ENCODE peak calls at places on chromosomes 12 and 14, in seven cellular contexts. One of them, this sample, is unnamed.

GRCh38 chr12:39122562-39123204 is 217.3 kb upstream of the CPNE8 start:
- DNase-seq in GM23248: no peak
- DNase-seq in endothelial cell of umbilical vein: no peak
- DNase-seq in astrocyte: no peak
- DNase-seq in endodermal cell: peak
- DNase-seq in mammary epithelial cell: peak
- DNase-seq in neuronal stem cell: no peak
- DNase-seq in this sample: no peak

GRCh38 chr12:119283315-119283714 is 51.2 kb upstream of the CCDC60 start:
- DNase-seq in GM23248: no peak
- DNase-seq in endothelial cell of umbilical vein: no peak
- DNase-seq in astrocyte: no peak
- DNase-seq in endodermal cell: peak
- DNase-seq in mammary epithelial cell: no peak
- DNase-seq in neuronal stem cell: peak
- DNase-seq in this sample: no peak

GRCh38 chr14:91753501-91754128 is 21.7 kb upstream of the CATSPERB start:
- DNase-seq in GM23248: peak
- DNase-seq in endothelial cell of umbilical vein: no peak
- DNase-seq in astrocyte: no peak
- DNase-seq in endodermal cell: no peak
- DNase-seq in mammary epithelial cell: peak
- DNase-seq in neuronal stem cell: no peak
- DNase-seq in this sample: no peak

GRCh38 chr12:30417697-30418231 is 277.9 kb downstream of the IPO8 start:
- DNase-seq in GM23248: peak
- DNase-seq in endothelial cell of umbilical vein: peak
- DNase-seq in astrocyte: peak
- DNase-seq in endodermal cell: no peak
- DNase-seq in mammary epithelial cell: peak
- DNase-seq in neuronal stem cell: no peak
- DNase-seq in this sample: no peak

GRCh38 chr14:36996133-36996856 is 176.1 kb downstream of the SLC25A21 start:
- DNase-seq in GM23248: peak
- DNase-seq in endothelial cell of umbilical vein: peak
- DNase-seq in astrocyte: peak
- DNase-seq in endodermal cell: no peak
- DNase-seq in mammary epithelial cell: peak
- DNase-seq in neuronal stem cell: no peak
- DNase-seq in this sample: no peak

GRCh38 chr12:79415754-79416435 is 274.9 kb downstream of the PAWR start:
- DNase-seq in GM23248: peak
- DNase-seq in endothelial cell of umbilical vein: no peak
- DNase-seq in astrocyte: peak
- DNase-seq in endodermal cell: no peak
- DNase-seq in mammary epithelial cell: peak
- DNase-seq in neuronal stem cell: no peak
- DNase-seq in this sample: no peak

GRCh38 chr12:132270969-132271754 is 58.2 kb downstream of the GALNT9 start:
- DNase-seq in GM23248: no peak
- DNase-seq in endothelial cell of umbilical vein: no peak
- DNase-seq in astrocyte: no peak
- DNase-seq in endodermal cell: no peak
- DNase-seq in mammary epithelial cell: no peak
- DNase-seq in neuronal stem cell: no peak
- DNase-seq in this sample: no peak

GRCh38 chr12:121129705-121130147 is 3.0 kb upstream of the P2RX7 start:
- DNase-seq in GM23248: no peak
- DNase-seq in endothelial cell of umbilical vein: no peak
- DNase-seq in astrocyte: no peak
- DNase-seq in endodermal cell: no peak
- DNase-seq in mammary epithelial cell: no peak
- DNase-seq in neuronal stem cell: no peak
- DNase-seq in this sample: no peak

GRCh38 chr12:50105913-50106450 is 2.2 kb downstream of the GPD1 start:
- DNase-seq in GM23248: no peak
- DNase-seq in endothelial cell of umbilical vein: no peak
- DNase-seq in astrocyte: no peak
- DNase-seq in endodermal cell: no peak
- DNase-seq in mammary epithelial cell: no peak
- DNase-seq in neuronal stem cell: no peak
- DNase-seq in this sample: no peak

GRCh38 chr14:75459099-75459741 is 31.4 kb downstream of the JDP2 start:
- DNase-seq in GM23248: no peak
- DNase-seq in endothelial cell of umbilical vein: no peak
- DNase-seq in astrocyte: no peak
- DNase-seq in endodermal cell: peak
- DNase-seq in mammary epithelial cell: no peak
- DNase-seq in neuronal stem cell: no peak
- DNase-seq in this sample: no peak

GRCh38 chr14:89349196-89350008 is 67.6 kb downstream of the FOXN3 start:
- DNase-seq in GM23248: no peak
- DNase-seq in endothelial cell of umbilical vein: no peak
- DNase-seq in astrocyte: peak
- DNase-seq in endodermal cell: peak
- DNase-seq in mammary epithelial cell: no peak
- DNase-seq in neuronal stem cell: peak
- DNase-seq in this sample: no peak

GRCh38 chr14:101775756-101776292 is 14.3 kb downstream of the PPP2R5C start:
- DNase-seq in GM23248: no peak
- DNase-seq in endothelial cell of umbilical vein: no peak
- DNase-seq in astrocyte: no peak
- DNase-seq in endodermal cell: no peak
- DNase-seq in mammary epithelial cell: no peak
- DNase-seq in neuronal stem cell: no peak
- DNase-seq in this sample: peak

GRCh38 chr14:76767681-76768055 is 6.4 kb downstream of the VASH1 start:
- DNase-seq in GM23248: no peak
- DNase-seq in endothelial cell of umbilical vein: no peak
- DNase-seq in astrocyte: no peak
- DNase-seq in endodermal cell: no peak
- DNase-seq in mammary epithelial cell: no peak
- DNase-seq in neuronal stem cell: no peak
- DNase-seq in this sample: no peak

GRCh38 chr14:103103461-103104388 is 9.2 kb downstream of the EXOC3L4 start:
- DNase-seq in GM23248: peak
- DNase-seq in endothelial cell of umbilical vein: no peak
- DNase-seq in astrocyte: no peak
- DNase-seq in endodermal cell: peak
- DNase-seq in mammary epithelial cell: peak
- DNase-seq in neuronal stem cell: no peak
- DNase-seq in this sample: no peak

GRCh38 chr12:58976146-58976545 is 55.8 kb upstream of the LRIG3 start:
- DNase-seq in GM23248: no peak
- DNase-seq in endothelial cell of umbilical vein: no peak
- DNase-seq in astrocyte: no peak
- DNase-seq in endodermal cell: no peak
- DNase-seq in mammary epithelial cell: no peak
- DNase-seq in neuronal stem cell: no peak
- DNase-seq in this sample: no peak

GRCh38 chr12:124847675-124848074 is 16.0 kb downstream of the SCARB1 start:
- DNase-seq in GM23248: peak
- DNase-seq in endothelial cell of umbilical vein: no peak
- DNase-seq in astrocyte: peak
- DNase-seq in endodermal cell: no peak
- DNase-seq in mammary epithelial cell: peak
- DNase-seq in neuronal stem cell: no peak
- DNase-seq in this sample: no peak

GRCh38 chr12:45611061-45611460 is 118.4 kb upstream of the ARID2 start:
- DNase-seq in GM23248: peak
- DNase-seq in endothelial cell of umbilical vein: no peak
- DNase-seq in astrocyte: no peak
- DNase-seq in endodermal cell: no peak
- DNase-seq in mammary epithelial cell: no peak
- DNase-seq in neuronal stem cell: no peak
- DNase-seq in this sample: no peak

GRCh38 chr12:127728285-127728684 is 538.7 kb upstream of the TMEM132C start:
- DNase-seq in GM23248: peak
- DNase-seq in endothelial cell of umbilical vein: no peak
- DNase-seq in astrocyte: peak
- DNase-seq in endodermal cell: no peak
- DNase-seq in mammary epithelial cell: no peak
- DNase-seq in neuronal stem cell: no peak
- DNase-seq in this sample: no peak

GRCh38 chr12:27780612-27781408 is 774 bp upstream of the MANSC4 start:
- DNase-seq in GM23248: peak
- DNase-seq in endothelial cell of umbilical vein: peak
- DNase-seq in astrocyte: peak
- DNase-seq in endodermal cell: peak
- DNase-seq in mammary epithelial cell: peak
- DNase-seq in neuronal stem cell: peak
- DNase-seq in this sample: peak

GRCh38 chr12:121795029-121795977 is 1.8 kb upstream of the RHOF start:
- DNase-seq in GM23248: peak
- DNase-seq in endothelial cell of umbilical vein: peak
- DNase-seq in astrocyte: no peak
- DNase-seq in endodermal cell: peak
- DNase-seq in mammary epithelial cell: peak
- DNase-seq in neuronal stem cell: peak
- DNase-seq in this sample: peak

GRCh38 chr14:100525615-100526014 is 61.6 kb downstream of the BEGAIN start:
- DNase-seq in GM23248: no peak
- DNase-seq in endothelial cell of umbilical vein: no peak
- DNase-seq in astrocyte: no peak
- DNase-seq in endodermal cell: no peak
- DNase-seq in mammary epithelial cell: no peak
- DNase-seq in neuronal stem cell: no peak
- DNase-seq in this sample: no peak

GRCh38 chr12:112409064-112409905 is at the start of gene RPL6:
- DNase-seq in GM23248: peak
- DNase-seq in endothelial cell of umbilical vein: peak
- DNase-seq in astrocyte: peak
- DNase-seq in endodermal cell: peak
- DNase-seq in mammary epithelial cell: peak
- DNase-seq in neuronal stem cell: peak
- DNase-seq in this sample: peak
- H3K9ac ChIP-seq in GM23248: peak
- H3K9ac ChIP-seq in endothelial cell of umbilical vein: peak
- H3K9ac ChIP-seq in astrocyte: peak
- H3K9ac ChIP-seq in endodermal cell: peak
- H3K9ac ChIP-seq in mammary epithelial cell: peak
- H3K9ac ChIP-seq in neuronal stem cell: peak
- H3K9ac ChIP-seq in this sample: peak

DNA sequence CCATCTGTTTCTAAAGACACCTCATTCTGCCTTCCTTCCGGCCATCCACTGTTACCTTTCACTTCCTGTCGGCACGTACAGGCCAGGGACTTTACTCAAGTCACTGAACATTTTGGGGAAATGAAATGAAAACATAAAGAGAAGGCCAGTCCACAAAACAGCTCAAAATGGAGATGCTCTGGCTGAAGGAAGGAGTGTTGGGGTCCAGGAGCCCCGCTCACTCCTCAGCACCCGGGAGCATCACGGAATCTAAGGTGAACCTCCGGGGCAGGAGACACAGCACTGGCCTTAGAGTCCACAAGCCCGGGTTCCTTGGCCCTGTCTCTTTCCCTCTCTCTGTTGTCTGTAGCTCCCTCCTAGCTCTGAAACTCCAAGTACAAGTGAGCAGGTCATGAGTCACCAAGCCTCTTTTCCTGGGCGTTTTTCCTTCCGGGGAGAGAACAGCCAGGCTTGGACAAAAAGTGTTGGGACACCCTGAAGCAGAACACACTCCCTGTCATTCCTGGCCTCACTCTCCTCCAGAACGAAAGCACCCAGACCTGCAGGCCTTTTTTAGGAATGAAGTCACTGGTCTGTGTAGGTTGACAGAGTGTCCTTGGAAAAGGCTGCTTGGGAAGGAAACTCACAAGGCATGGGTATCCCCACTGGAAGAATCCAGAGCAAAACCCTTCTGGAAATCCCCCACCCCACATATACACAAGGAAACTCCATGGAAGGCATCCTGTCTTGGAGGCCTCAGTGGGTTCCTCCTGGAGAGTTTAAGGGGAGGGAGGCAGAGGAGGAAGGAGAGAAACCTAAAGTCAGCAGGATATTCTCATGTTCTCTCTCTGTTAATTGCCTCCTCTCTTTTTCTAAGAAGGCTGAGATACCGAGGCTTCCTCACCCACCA is 245.3 kb downstream of the ZFP36L1 start:
- DNase-seq in GM23248: peak
- DNase-seq in endothelial cell of umbilical vein: no peak
- DNase-seq in astrocyte: peak
- DNase-seq in endodermal cell: no peak
- DNase-seq in mammary epithelial cell: peak
- DNase-seq in neuronal stem cell: no peak
- DNase-seq in this sample: no peak
- H3K9ac ChIP-seq in GM23248: peak
- H3K9ac ChIP-seq in endothelial cell of umbilical vein: no peak
- H3K9ac ChIP-seq in astrocyte: peak
- H3K9ac ChIP-seq in endodermal cell: no peak
- H3K9ac ChIP-seq in mammary epithelial cell: peak
- H3K9ac ChIP-seq in neuronal stem cell: no peak
- H3K9ac ChIP-seq in this sample: no peak

GRCh38 chr12:53569174-53569557 is 57.0 kb downstream of the ATF7 start:
- DNase-seq in GM23248: peak
- DNase-seq in endothelial cell of umbilical vein: no peak
- DNase-seq in astrocyte: peak
- DNase-seq in endodermal cell: peak
- DNase-seq in mammary epithelial cell: no peak
- DNase-seq in neuronal stem cell: no peak
- DNase-seq in this sample: no peak
- H3K9ac ChIP-seq in GM23248: no peak
- H3K9ac ChIP-seq in endothelial cell of umbilical vein: no peak
- H3K9ac ChIP-seq in astrocyte: no peak
- H3K9ac ChIP-seq in endodermal cell: no peak
- H3K9ac ChIP-seq in mammary epithelial cell: no peak
- H3K9ac ChIP-seq in neuronal stem cell: no peak
- H3K9ac ChIP-seq in this sample: no peak

DNA sequence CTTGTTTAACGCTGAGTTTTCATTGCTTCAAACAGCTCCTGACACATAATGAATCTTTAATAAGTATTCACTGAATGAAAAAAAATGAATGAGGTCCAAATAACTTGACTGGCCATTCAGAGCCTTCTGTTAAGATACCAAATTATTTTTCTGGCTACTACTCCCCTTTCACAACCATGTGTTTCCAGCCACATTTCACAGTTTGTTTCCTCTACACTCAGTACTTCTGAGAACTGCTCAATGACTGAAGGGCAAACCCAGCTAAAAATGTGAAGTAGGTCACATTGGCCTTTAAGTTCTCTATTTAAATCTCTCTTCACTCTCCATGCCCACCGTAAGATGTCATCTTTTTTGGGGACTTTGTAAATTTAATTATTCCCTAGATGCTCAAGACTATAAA is 78.4 kb upstream of the KRR1 start:
- DNase-seq in GM23248: no peak
- DNase-seq in endothelial cell of umbilical vein: no peak
- DNase-seq in astrocyte: no peak
- DNase-seq in endodermal cell: no peak
- DNase-seq in mammary epithelial cell: no peak
- DNase-seq in neuronal stem cell: no peak
- DNase-seq in this sample: no peak
- H3K9ac ChIP-seq in GM23248: no peak
- H3K9ac ChIP-seq in endothelial cell of umbilical vein: no peak
- H3K9ac ChIP-seq in astrocyte: no peak
- H3K9ac ChIP-seq in endodermal cell: no peak
- H3K9ac ChIP-seq in mammary epithelial cell: no peak
- H3K9ac ChIP-seq in neuronal stem cell: no peak
- H3K9ac ChIP-seq in this sample: no peak

This sample was measured in Karpas-422.